ENCODE peak calls at places on chromosomes 5 and 9, in eight cellular contexts. Z is CD4-positive, alpha-beta T cell; L is GM04504; P is ACHN; U is T follicular helper cell; C is GM12865; S is HFFc6; Y is OCI-LY7. J is an unnamed sample.

GRCh38 chr5:127010362-127010761 is 20.0 kb downstream of the MARCHF3 start:
- DNase-seq in C (no peak), S (no peak), Z (no peak), Y (no peak), P (no peak), U (no peak), L (no peak), J (no peak)

GRCh38 chr9:137406876-137407589 is 15.9 kb downstream of the EXD3 start:
- DNase-seq in L (peak), Z (peak), U (peak), C (peak), Y (no peak), S (no peak), P (peak), J (peak)

GRCh38 chr9:134168731-134169130 is 4.4 kb upstream of the RNU6ATAC start:
- DNase-seq in Y (no peak), L (no peak), S (no peak), Z (no peak), P (no peak), U (no peak), C (no peak), J (no peak)

GRCh38 chr5:135107101-135107500 is 73.1 kb upstream of the PITX1 start:
- DNase-seq in L (no peak), C (no peak), Z (no peak), P (no peak), U (no peak), S (no peak), Y (no peak), J (no peak)

GRCh38 chr5:92841604-92842155 is 739.3 kb downstream of the NR2F1-AS1 start:
- DNase-seq in Z (no peak), L (no peak), C (no peak), Y (no peak), P (no peak), S (no peak), U (no peak), J (no peak)

GRCh38 chr5:1527533-1528205 is 3.9 kb upstream of the LPCAT1 start:
- DNase-seq in Z (no peak), Y (no peak), P (no peak), C (no peak), L (no peak), U (no peak), S (no peak), J (no peak)

GRCh38 chr9:77417570-77417969 is 230.6 kb downstream of the GNA14 start:
- DNase-seq in U (no peak), C (no peak), Z (no peak), L (peak), P (no peak), Y (no peak), S (peak), J (no peak)

GRCh38 chr9:70262948-70263347 is 4.2 kb downstream of the SMC5 start:
- DNase-seq in S (no peak), U (no peak), C (peak), P (no peak), Z (no peak), Y (no peak), L (no peak), J (no peak)

GRCh38 chr5:113176734-113177133 is 200.1 kb downstream of the DCP2 start:
- DNase-seq in U (no peak), Z (no peak), S (no peak), Y (no peak), C (no peak), P (no peak), L (no peak), J (no peak)

GRCh38 chr5:168790037-168790635 is 211.0 kb upstream of the PANK3 start:
- DNase-seq in C (no peak), Y (no peak), U (no peak), S (no peak), Z (no peak), L (peak), P (no peak), J (no peak)

GRCh38 chr5:145841299-145841698 is 6.2 kb upstream of the PRELID2 start:
- DNase-seq in L (no peak), C (no peak), Z (no peak), Y (no peak), U (no peak), S (no peak), P (no peak), J (no peak)

GRCh38 chr9:109101202-109101595 is 18.5 kb downstream of the TMEM245 start:
- DNase-seq in L (no peak), P (no peak), U (no peak), Z (no peak), S (no peak), Y (no peak), C (no peak), J (no peak)

GRCh38 chr5:63928451-63928850 is 33.8 kb downstream of the HTR1A start:
- DNase-seq in C (no peak), Z (no peak), S (no peak), L (no peak), U (no peak), P (no peak), Y (no peak), J (no peak)

GRCh38 chr9:110104201-110104845 is 103.6 kb downstream of the C9orf152 start:
- DNase-seq in Y (no peak), L (no peak), C (peak), Z (no peak), U (no peak), P (no peak), S (no peak), J (no peak)

GRCh38 chr9:114153761-114154596 is 1.4 kb upstream of the COL27A1 start:
- DNase-seq in C (no peak), Y (no peak), P (peak), S (no peak), L (no peak), Z (no peak), U (no peak), J (no peak)

GRCh38 chr5:143874312-143874711 is 62.4 kb downstream of the HMHB1 start:
- DNase-seq in P (peak), S (peak), Z (no peak), U (no peak), Y (no peak), C (peak), L (peak), J (no peak)

GRCh38 chr5:141604318-141604717 is 14.5 kb downstream of the DIAPH1 start:
- DNase-seq in Z (no peak), Y (peak), P (peak), S (peak), C (no peak), U (no peak), L (peak), J (peak)

GRCh38 chr9:122122903-122123632 is 30.0 kb upstream of the TTLL11 start:
- DNase-seq in Z (peak), Y (peak), U (peak), C (peak), S (peak), P (peak), L (peak), J (peak)

J was measured in CD8-positive, alpha-beta T cell.